ENCODE peak calls at places on chromosomes 16 and 17, in nine cellular contexts. B is AG09309; N is ELR; P is AG08395; F is progenitor cell of endocrine pancreas; A is A172; U is upper lobe of right lung; E is stimulated activated CD4-positive, alpha-beta T cell treated with anti-CD3 and anti-CD28 coated beads, Interleukin-1b, Interleukin-23, amount 100 ng/mL, for 48 hours; V is NCI-H345. T is an unnamed sample.
A peak's percentile ranks its signal among the peaks of the same experiment; 100 is the strongest.

GRCh38 chr16:88429387-88430184 is 23.5 kb upstream of the ZFPM1 start:
- DNase-seq in E (no peak), B (no peak), N (no peak), P (no peak), F (no peak), U (no peak), A (no peak), V (no peak), T (no peak)

GRCh38 chr17:13429201-13429600 is 172.5 kb downstream of the HS3ST3A1 start:
- DNase-seq in V (no peak), P (peak; percentile 94), B (peak; percentile 71), U (no peak), A (peak; percentile 81), N (peak; percentile 91), E (no peak), F (no peak), T (no peak)

GRCh38 chr17:40158438-40158837 is 18.1 kb downstream of the CASC3 start:
- DNase-seq in E (no peak), U (no peak), A (no peak), F (no peak), V (no peak), P (no peak), B (no peak), N (no peak), T (no peak)

GRCh38 chr17:7705269-7706255 is 560 bp downstream of the EFNB3 start:
- DNase-seq in E (no peak), F (no peak), B (no peak), P (no peak), N (no peak), V (no peak), A (no peak), U (no peak), T (peak; percentile 32)

GRCh38 chr17:58991718-58992331 is 114.9 kb downstream of the TRIM37 start:
- DNase-seq in A (peak; percentile 85), B (no peak), U (no peak), E (peak; percentile 3), V (no peak), P (peak; percentile 67), N (peak; percentile 86), F (no peak), T (no peak)

GRCh38 chr17:37781451-37781850 is 36.6 kb upstream of the HNF1B start:
- DNase-seq in F (no peak), N (no peak), A (no peak), P (no peak), B (no peak), E (no peak), V (no peak), U (no peak), T (no peak)

GRCh38 chr17:79399610-79400144 is 211.2 kb downstream of the RBFOX3 start:
- DNase-seq in P (no peak), E (no peak), N (no peak), F (no peak), B (no peak), U (no peak), A (no peak), V (no peak), T (no peak)

GRCh38 chr16:75071621-75072020 is 45.0 kb downstream of the LDHD start:
- DNase-seq in A (no peak), N (no peak), F (no peak), V (no peak), U (no peak), E (no peak), P (no peak), B (no peak), T (no peak)

GRCh38 chr16:69311533-69312388 is 611 bp downstream of the VPS4A start:
- DNase-seq in F (peak; percentile 43), U (peak; percentile 82), P (peak; percentile 41), E (peak; percentile 34), V (peak; percentile 11), A (peak; percentile 30), B (no peak), N (peak; percentile 56), T (no peak)

GRCh38 chr17:73792994-73793393 is 148.7 kb upstream of the SDK2 start:
- DNase-seq in N (no peak), U (no peak), V (no peak), E (no peak), F (no peak), P (no peak), A (no peak), B (no peak), T (no peak)

GRCh38 chr17:80107231-80108021 is 6.0 kb downstream of the GAA start:
- DNase-seq in N (no peak), A (no peak), B (no peak), V (no peak), P (no peak), F (no peak), U (peak; percentile 61), E (no peak), T (no peak)

GRCh38 chr16:69049146-69049545 is 56.3 kb upstream of the HAS3 start:
- DNase-seq in V (no peak), F (no peak), E (no peak), A (peak; percentile 58), B (no peak), U (no peak), P (peak; percentile 72), N (peak; percentile 86), T (no peak)

GRCh38 chr17:60767744-60768308 is 90.2 kb downstream of the BCAS3 start:
- DNase-seq in N (no peak), B (no peak), V (no peak), P (no peak), E (no peak), U (no peak), A (no peak), F (no peak), T (no peak)

GRCh38 chr16:71629617-71630016 is 3.6 kb downstream of the MARVELD3 start:
- DNase-seq in B (no peak), U (no peak), V (no peak), N (no peak), F (no peak), A (no peak), E (no peak), P (no peak), T (peak; percentile 58)

GRCh38 chr17:50206604-50207293 is 5.3 kb upstream of the COL1A1 start:
- DNase-seq in N (peak; percentile 70), P (peak; percentile 53), E (no peak), B (no peak), V (no peak), F (peak; percentile 24), U (no peak), A (no peak), T (peak; percentile 50)

GRCh38 chr17:57051886-57052342 is 33.1 kb upstream of the AKAP1 start:
- DNase-seq in U (no peak), A (no peak), B (no peak), P (no peak), V (peak; percentile 95), N (no peak), F (no peak), E (no peak), T (peak; percentile 96)

GRCh38 chr16:86834451-86835035 is 256.2 kb downstream of the FOXL1 start:
- DNase-seq in A (peak; percentile 74), N (peak; percentile 52), F (no peak), V (no peak), E (no peak), U (no peak), P (no peak), B (no peak), T (no peak)

GRCh38 chr17:79541451-79541850 is 69.4 kb downstream of the RBFOX3 start:
- DNase-seq in B (no peak), A (no peak), V (no peak), E (no peak), P (no peak), U (no peak), F (no peak), N (no peak), T (no peak)

GRCh38 chr17:78585231-78585630 is 8.0 kb upstream of the DNAH17 start:
- DNase-seq in V (no peak), A (no peak), U (no peak), B (no peak), F (no peak), E (no peak), P (no peak), N (no peak), T (no peak)

GRCh38 chr17:19744922-19745757 is 3.0 kb downstream of the ALDH3A1 start:
- DNase-seq in N (peak; percentile 63), P (peak; percentile 70), A (no peak), F (peak; percentile 98), U (peak; percentile 95), B (no peak), E (peak; percentile 88), V (peak; percentile 76), T (peak; percentile 82)

GRCh38 chr17:43791589-43791988 is 11.4 kb downstream of the CFAP97D1 start:
- DNase-seq in N (peak; percentile 86), E (no peak), P (peak; percentile 41), U (no peak), V (peak; percentile 46), B (no peak), F (no peak), A (peak; percentile 86), T (peak; percentile 23)

GRCh38 chr17:45270828-45271418 is 9.0 kb upstream of the SPATA32 start:
- DNase-seq in V (no peak), N (peak; percentile 47), F (no peak), A (no peak), U (peak; percentile 68), P (no peak), B (no peak), E (peak; percentile 56), T (no peak)

GRCh38 chr16:89366561-89367537 is 123.5 kb downstream of the ANKRD11 start:
- DNase-seq in F (no peak), B (no peak), A (no peak), E (no peak), P (no peak), U (peak; percentile 45), V (no peak), N (no peak), T (no peak)

GRCh38 chr16:86931410-86931941 is 353.1 kb downstream of the FOXL1 start:
- DNase-seq in E (no peak), V (no peak), N (peak; percentile 69), P (peak; percentile 83), U (no peak), A (peak; percentile 96), B (peak; percentile 89), F (no peak), T (no peak)

GRCh38 chr16:20624882-20625807 is 49.0 kb upstream of the ACSM2B start:
- DNase-seq in A (no peak), P (no peak), B (no peak), N (no peak), E (no peak), V (peak; percentile 26), F (no peak), U (no peak), T (no peak)

GRCh38 chr17:3552916-3553315 is 4.7 kb downstream of the TRPV3 start:
- DNase-seq in F (no peak), A (no peak), V (no peak), B (no peak), U (no peak), P (no peak), N (no peak), E (no peak), T (no peak)

GRCh38 chr17:62965149-62965648 is 836 bp upstream of the TANC2 start:
- DNase-seq in F (no peak), V (no peak), A (no peak), P (no peak), N (no peak), E (peak; percentile 67), U (no peak), B (no peak), T (no peak)

GRCh38 chr16:31452631-31453106 is 6.6 kb upstream of the ARMC5 start:
- DNase-seq in V (no peak), P (peak; percentile 81), U (no peak), B (peak; percentile 82), E (no peak), F (no peak), N (peak; percentile 91), A (peak; percentile 94), T (no peak)

GRCh38 chr17:38925263-38925995 is at the start of gene LASP1NB:
- DNase-seq in N (no peak), A (no peak), F (no peak), E (peak; percentile 40), V (no peak), P (no peak), U (peak; percentile 40), B (no peak), T (no peak)

GRCh38 chr16:5257462-5257861 is 159.9 kb upstream of the EEF2KMT start:
- DNase-seq in U (no peak), A (no peak), P (no peak), N (no peak), E (no peak), B (no peak), V (no peak), F (no peak), T (no peak)

GRCh38 chr17:43846221-43846712 is 709 bp upstream of the CD300LG start:
- DNase-seq in F (peak; percentile 85), N (peak; percentile 85), U (peak; percentile 92), B (no peak), E (peak; percentile 77), P (peak; percentile 94), A (peak; percentile 69), V (peak; percentile 60), T (peak; percentile 66)

T was measured in NCI-H146.